ENCODE peak calls at places on chromosomes 1 and 21, in eight cellular contexts. One of them, this sample, is unnamed.

GRCh38 chr1:36517019-36517387 is 34.3 kb upstream of the CSF3R start:
- DNase-seq in thoracic aorta: no peak
- DNase-seq in heart left ventricle: no peak
- DNase-seq in left ventricle myocardium inferior: no peak
- DNase-seq in fibroblast of pulmonary artery: no peak
- DNase-seq in OCI-LY7: no peak
- DNase-seq in sigmoid colon: peak; percentile 12
- DNase-seq in astrocyte of the spinal cord: no peak
- DNase-seq in this sample: no peak

GRCh38 chr1:212311836-212312497 is 26.8 kb downstream of the PPP2R5A start:
- DNase-seq in heart left ventricle: no peak
- DNase-seq in astrocyte of the spinal cord: no peak
- DNase-seq in thoracic aorta: no peak
- DNase-seq in OCI-LY7: no peak
- DNase-seq in sigmoid colon: no peak
- DNase-seq in fibroblast of pulmonary artery: no peak
- DNase-seq in left ventricle myocardium inferior: no peak
- DNase-seq in this sample: no peak

GRCh38 chr1:118479351-118479750 is 294.3 kb upstream of the SPAG17 start:
- DNase-seq in heart left ventricle: no peak
- DNase-seq in thoracic aorta: no peak
- DNase-seq in fibroblast of pulmonary artery: no peak
- DNase-seq in left ventricle myocardium inferior: no peak
- DNase-seq in sigmoid colon: no peak
- DNase-seq in astrocyte of the spinal cord: no peak
- DNase-seq in OCI-LY7: no peak
- DNase-seq in this sample: no peak

GRCh38 chr1:238991730-238992490 is 394.5 kb upstream of the CHRM3 start:
- DNase-seq in thoracic aorta: no peak
- DNase-seq in heart left ventricle: no peak
- DNase-seq in OCI-LY7: no peak
- DNase-seq in left ventricle myocardium inferior: no peak
- DNase-seq in fibroblast of pulmonary artery: no peak
- DNase-seq in astrocyte of the spinal cord: peak; percentile 38
- DNase-seq in sigmoid colon: no peak
- DNase-seq in this sample: no peak

GRCh38 chr1:150233359-150234308 is 2.3 kb downstream of the ANP32E start:
- DNase-seq in thoracic aorta: no peak
- DNase-seq in fibroblast of pulmonary artery: peak; percentile 48
- DNase-seq in heart left ventricle: no peak
- DNase-seq in astrocyte of the spinal cord: peak; percentile 22
- DNase-seq in OCI-LY7: peak; percentile 42
- DNase-seq in left ventricle myocardium inferior: no peak
- DNase-seq in sigmoid colon: no peak
- DNase-seq in this sample: peak; percentile 33

GRCh38 chr1:200972985-200973742 is 50.4 kb downstream of the KIF21B start:
- DNase-seq in OCI-LY7: no peak
- DNase-seq in fibroblast of pulmonary artery: no peak
- DNase-seq in astrocyte of the spinal cord: no peak
- DNase-seq in left ventricle myocardium inferior: no peak
- DNase-seq in heart left ventricle: no peak
- DNase-seq in sigmoid colon: no peak
- DNase-seq in thoracic aorta: no peak
- DNase-seq in this sample: no peak

GRCh38 chr1:178536844-178537371 is 24.0 kb downstream of the TEX35 start:
- DNase-seq in left ventricle myocardium inferior: peak; percentile 71
- DNase-seq in sigmoid colon: peak; percentile 79
- DNase-seq in astrocyte of the spinal cord: peak; percentile 97
- DNase-seq in fibroblast of pulmonary artery: peak; percentile 96
- DNase-seq in heart left ventricle: peak; percentile 87
- DNase-seq in thoracic aorta: no peak
- DNase-seq in OCI-LY7: no peak
- DNase-seq in this sample: peak; percentile 99

GRCh38 chr1:229285424-229285823 is 14.5 kb downstream of the RAB4A start:
- DNase-seq in fibroblast of pulmonary artery: no peak
- DNase-seq in thoracic aorta: no peak
- DNase-seq in heart left ventricle: no peak
- DNase-seq in astrocyte of the spinal cord: no peak
- DNase-seq in sigmoid colon: no peak
- DNase-seq in left ventricle myocardium inferior: no peak
- DNase-seq in OCI-LY7: no peak
- DNase-seq in this sample: no peak

GRCh38 chr1:182280521-182280920 is 111.1 kb downstream of the GLUL start:
- DNase-seq in astrocyte of the spinal cord: no peak
- DNase-seq in thoracic aorta: no peak
- DNase-seq in sigmoid colon: no peak
- DNase-seq in left ventricle myocardium inferior: no peak
- DNase-seq in fibroblast of pulmonary artery: no peak
- DNase-seq in OCI-LY7: no peak
- DNase-seq in heart left ventricle: no peak
- DNase-seq in this sample: no peak

GRCh38 chr1:157140068-157140588 is 1.9 kb upstream of the ETV3 start:
- DNase-seq in thoracic aorta: no peak
- DNase-seq in astrocyte of the spinal cord: no peak
- DNase-seq in fibroblast of pulmonary artery: no peak
- DNase-seq in heart left ventricle: no peak
- DNase-seq in left ventricle myocardium inferior: no peak
- DNase-seq in sigmoid colon: no peak
- DNase-seq in OCI-LY7: no peak
- DNase-seq in this sample: no peak

GRCh38 chr1:110383311-110383990 is 7.4 kb downstream of the SLC16A4 start:
- DNase-seq in heart left ventricle: no peak
- DNase-seq in fibroblast of pulmonary artery: no peak
- DNase-seq in sigmoid colon: no peak
- DNase-seq in OCI-LY7: peak; percentile 21
- DNase-seq in left ventricle myocardium inferior: no peak
- DNase-seq in thoracic aorta: no peak
- DNase-seq in astrocyte of the spinal cord: no peak
- DNase-seq in this sample: peak; percentile 33

DNA sequence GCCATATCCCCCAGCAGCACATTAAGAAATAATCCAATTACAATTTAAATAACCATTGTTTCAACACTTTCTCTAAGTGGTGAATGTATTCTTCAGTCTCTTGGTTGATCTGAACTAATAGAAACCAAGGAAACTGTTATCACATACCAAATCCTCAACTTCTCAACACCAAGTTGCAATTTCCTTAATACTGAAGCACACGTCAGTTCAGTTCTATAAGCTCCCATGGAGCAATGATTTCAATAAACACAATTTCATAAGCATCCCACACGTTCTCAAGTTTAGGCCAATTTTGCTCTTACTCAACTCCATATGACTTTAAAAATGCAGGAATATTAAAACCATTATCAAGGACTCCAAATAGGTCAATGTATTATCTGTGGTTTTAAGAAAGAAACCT is 5.8 kb upstream of the ERG start:
- DNase-seq in heart left ventricle: no peak
- DNase-seq in left ventricle myocardium inferior: no peak
- DNase-seq in OCI-LY7: no peak
- DNase-seq in fibroblast of pulmonary artery: peak; percentile 47
- DNase-seq in sigmoid colon: no peak
- DNase-seq in thoracic aorta: no peak
- DNase-seq in astrocyte of the spinal cord: no peak
- DNase-seq in this sample: peak; percentile 25
- H3K4me3 ChIP-seq in heart left ventricle: peak overlapping the region; percentile 25
- H3K4me3 ChIP-seq in left ventricle myocardium inferior: peak overlapping the region; percentile 34
- H3K4me3 ChIP-seq in OCI-LY7: no peak overlapping the region
- H3K4me3 ChIP-seq in fibroblast of pulmonary artery: peak overlapping the region; percentile 17
- H3K4me3 ChIP-seq in sigmoid colon: no peak overlapping the region
- H3K4me3 ChIP-seq in thoracic aorta: peak overlapping the region; percentile 70
- H3K4me3 ChIP-seq in astrocyte of the spinal cord: no peak overlapping the region
- H3K4me3 ChIP-seq in this sample: no peak overlapping the region

GRCh38 chr21:42568834-42569731 is 55.4 kb downstream of the SLC37A1 start:
- DNase-seq in left ventricle myocardium inferior: no peak
- DNase-seq in OCI-LY7: no peak
- DNase-seq in fibroblast of pulmonary artery: no peak
- DNase-seq in sigmoid colon: peak; percentile 46
- DNase-seq in astrocyte of the spinal cord: no peak
- DNase-seq in heart left ventricle: peak; percentile 18
- DNase-seq in thoracic aorta: no peak
- DNase-seq in this sample: no peak

GRCh38 chr21:42567861-42568260 is 54.2 kb downstream of the SLC37A1 start:
- DNase-seq in thoracic aorta: no peak
- DNase-seq in heart left ventricle: peak; percentile 14
- DNase-seq in sigmoid colon: peak; percentile 46
- DNase-seq in fibroblast of pulmonary artery: no peak
- DNase-seq in left ventricle myocardium inferior: no peak
- DNase-seq in astrocyte of the spinal cord: no peak
- DNase-seq in OCI-LY7: no peak
- DNase-seq in this sample: no peak

GRCh38 chr21:42567181-42567560 is 53.5 kb downstream of the SLC37A1 start:
- DNase-seq in left ventricle myocardium inferior: no peak
- DNase-seq in astrocyte of the spinal cord: no peak
- DNase-seq in heart left ventricle: no peak
- DNase-seq in sigmoid colon: peak; percentile 40
- DNase-seq in OCI-LY7: no peak
- DNase-seq in fibroblast of pulmonary artery: no peak
- DNase-seq in thoracic aorta: no peak
- DNase-seq in this sample: no peak

GRCh38 chr21:42569732-42570301 is 56.2 kb downstream of the SLC37A1 start:
- DNase-seq in astrocyte of the spinal cord: no peak
- DNase-seq in thoracic aorta: no peak
- DNase-seq in left ventricle myocardium inferior: no peak
- DNase-seq in OCI-LY7: no peak
- DNase-seq in fibroblast of pulmonary artery: no peak
- DNase-seq in heart left ventricle: no peak
- DNase-seq in sigmoid colon: peak; percentile 19
- DNase-seq in this sample: no peak

DNA sequence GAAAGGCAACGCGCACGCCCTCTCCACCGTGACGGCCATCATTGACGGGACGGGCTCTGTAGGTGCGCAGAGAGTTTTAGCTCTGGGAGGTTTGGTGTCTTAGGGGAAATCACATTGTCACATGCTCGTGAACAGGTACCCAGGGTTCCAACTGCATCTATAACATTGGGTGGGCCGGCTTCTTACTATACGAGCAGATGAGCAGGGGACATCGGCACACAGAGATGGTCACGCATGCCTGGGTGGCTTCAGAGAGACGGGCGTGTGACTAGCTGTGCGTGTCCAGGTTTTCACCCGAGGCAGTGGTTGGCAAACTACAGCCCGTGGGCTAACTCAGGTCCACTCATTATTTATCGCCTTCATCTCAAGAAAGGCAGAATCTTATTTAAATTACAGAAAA is 54.7 kb downstream of the SLC37A1 start:
- DNase-seq in heart left ventricle: no peak
- DNase-seq in fibroblast of pulmonary artery: no peak
- DNase-seq in sigmoid colon: peak; percentile 28
- DNase-seq in left ventricle myocardium inferior: no peak
- DNase-seq in thoracic aorta: no peak
- DNase-seq in astrocyte of the spinal cord: no peak
- DNase-seq in OCI-LY7: no peak
- DNase-seq in this sample: no peak
- TF ChIP-seq CTCF in heart left ventricle: no peak
- TF ChIP-seq CTCF in fibroblast of pulmonary artery: no peak
- TF ChIP-seq CTCF in sigmoid colon: no peak
- TF ChIP-seq CTCF in left ventricle myocardium inferior: no peak
- TF ChIP-seq CTCF in thoracic aorta: no peak
- TF ChIP-seq CTCF in astrocyte of the spinal cord: no peak
- TF ChIP-seq CTCF in OCI-LY7: no peak
- TF ChIP-seq CTCF in this sample: no peak

GRCh38 chr1:113192242-113192641 is 119.2 kb downstream of the LRIG2 start:
- DNase-seq in OCI-LY7: no peak
- DNase-seq in astrocyte of the spinal cord: no peak
- DNase-seq in heart left ventricle: no peak
- DNase-seq in thoracic aorta: no peak
- DNase-seq in sigmoid colon: no peak
- DNase-seq in fibroblast of pulmonary artery: no peak
- DNase-seq in left ventricle myocardium inferior: no peak
- DNase-seq in this sample: no peak

GRCh38 chr1:113195115-113195845 is 122.3 kb downstream of the LRIG2 start:
- DNase-seq in astrocyte of the spinal cord: no peak
- DNase-seq in fibroblast of pulmonary artery: no peak
- DNase-seq in thoracic aorta: no peak
- DNase-seq in left ventricle myocardium inferior: no peak
- DNase-seq in heart left ventricle: no peak
- DNase-seq in OCI-LY7: no peak
- DNase-seq in sigmoid colon: no peak
- DNase-seq in this sample: no peak

GRCh38 chr1:113190930-113191329 is 117.9 kb downstream of the LRIG2 start:
- DNase-seq in sigmoid colon: no peak
- DNase-seq in thoracic aorta: no peak
- DNase-seq in fibroblast of pulmonary artery: no peak
- DNase-seq in heart left ventricle: no peak
- DNase-seq in left ventricle myocardium inferior: no peak
- DNase-seq in OCI-LY7: no peak
- DNase-seq in astrocyte of the spinal cord: no peak
- DNase-seq in this sample: no peak

GRCh38 chr1:113191579-113192076 is 118.6 kb downstream of the LRIG2 start:
- DNase-seq in OCI-LY7: no peak
- DNase-seq in thoracic aorta: no peak
- DNase-seq in astrocyte of the spinal cord: no peak
- DNase-seq in fibroblast of pulmonary artery: no peak
- DNase-seq in left ventricle myocardium inferior: no peak
- DNase-seq in sigmoid colon: no peak
- DNase-seq in heart left ventricle: no peak
- DNase-seq in this sample: no peak

DNA sequence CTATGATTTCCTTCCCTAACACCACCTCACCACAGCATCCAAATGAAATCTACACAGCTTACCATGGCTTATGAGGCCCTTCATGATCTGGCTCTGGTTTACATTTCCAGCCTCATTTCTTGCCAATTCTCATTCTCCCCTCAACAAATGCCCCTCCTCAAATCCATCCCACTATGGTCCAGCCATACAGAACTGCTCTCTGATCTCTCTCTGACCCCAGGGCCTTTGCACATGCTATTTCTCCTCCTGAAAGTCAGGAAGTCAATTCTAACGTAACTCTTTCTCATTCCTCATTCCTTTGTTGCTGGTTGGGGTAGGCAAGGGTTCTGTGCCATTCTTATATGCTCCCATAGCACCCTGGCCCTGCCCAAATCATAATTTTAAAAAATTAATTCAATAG is 120.0 kb downstream of the LRIG2 start:
- DNase-seq in fibroblast of pulmonary artery: no peak
- DNase-seq in left ventricle myocardium inferior: no peak
- DNase-seq in sigmoid colon: no peak
- DNase-seq in OCI-LY7: no peak
- DNase-seq in thoracic aorta: no peak
- DNase-seq in astrocyte of the spinal cord: no peak
- DNase-seq in heart left ventricle: no peak
- DNase-seq in this sample: no peak
- H3K4me3 ChIP-seq in fibroblast of pulmonary artery: no peak overlapping the region
- H3K4me3 ChIP-seq in left ventricle myocardium inferior: no peak overlapping the region
- H3K4me3 ChIP-seq in sigmoid colon: no peak overlapping the region
- H3K4me3 ChIP-seq in OCI-LY7: no peak overlapping the region
- H3K4me3 ChIP-seq in thoracic aorta: no peak overlapping the region
- H3K4me3 ChIP-seq in astrocyte of the spinal cord: no peak overlapping the region
- H3K4me3 ChIP-seq in heart left ventricle: no peak overlapping the region
- H3K4me3 ChIP-seq in this sample: no peak overlapping the region

GRCh38 chr1:88736633-88737248 is 52.7 kb downstream of the PKN2 start:
- DNase-seq in sigmoid colon: no peak
- DNase-seq in heart left ventricle: no peak
- DNase-seq in left ventricle myocardium inferior: no peak
- DNase-seq in OCI-LY7: peak; percentile 12
- DNase-seq in astrocyte of the spinal cord: peak; percentile 50
- DNase-seq in fibroblast of pulmonary artery: peak; percentile 66
- DNase-seq in thoracic aorta: no peak
- DNase-seq in this sample: peak; percentile 57
- TF ChIP-seq CTCF in sigmoid colon: no peak
- TF ChIP-seq CTCF in heart left ventricle: peak; percentile 28
- TF ChIP-seq CTCF in left ventricle myocardium inferior: peak; percentile 38
- TF ChIP-seq CTCF in OCI-LY7: peak; percentile 72
- TF ChIP-seq CTCF in astrocyte of the spinal cord: peak; percentile 84
- TF ChIP-seq CTCF in fibroblast of pulmonary artery: peak; percentile 78
- TF ChIP-seq CTCF in thoracic aorta: no peak
- TF ChIP-seq CTCF in this sample: peak; percentile 74

This sample was measured in fibroblast of the aortic adventitia.